ENCODE peak calls at places on chromosomes 2 and 18, in eight cellular contexts. X is heart left ventricle, T is colonic mucosa, Q is HCT116, Z is foreskin fibroblast, J is fibroblast of lung, C is tibial artery, S is astrocyte. Y is an unnamed sample.

GRCh38 chr18:54162431-54162830 is 62.0 kb downstream of the MBD2 start:
- DNase-seq in X (no peak), T (no peak), Q (no peak), Z (peak), J (peak), C (no peak), S (peak), Y (peak)

GRCh38 chr2:47403829-47404228 is 873 bp downstream of the MSH2 start:
- DNase-seq in X (no peak), T (no peak), Q (no peak), Z (peak), J (no peak), C (no peak), S (no peak), Y (no peak)

GRCh38 chr2:45786831-45787357 is 135.4 kb downstream of the PRKCE start:
- DNase-seq in X (no peak), T (no peak), Q (no peak), Z (no peak), J (no peak), C (peak), S (no peak), Y (no peak)

GRCh38 chr2:71606244-71606643 is 152.9 kb downstream of the DYSF start:
- DNase-seq in X (no peak), T (no peak), Q (no peak), Z (no peak), J (no peak), C (no peak), S (no peak), Y (no peak)

GRCh38 chr2:229922449-229923386 is at the start of gene FBXO36:
- DNase-seq in X (peak), T (peak), Q (peak), Z (peak), J (no peak), C (no peak), S (peak), Y (peak)

GRCh38 chr2:84187258-84187657 is 271.8 kb downstream of the SUCLG1 start:
- DNase-seq in X (no peak), T (no peak), Q (no peak), Z (no peak), J (no peak), C (no peak), S (no peak), Y (no peak)

GRCh38 chr18:24413148-24413547 is 13.3 kb upstream of the IMPACT start:
- DNase-seq in X (no peak), T (no peak), Q (no peak), Z (peak), J (peak), C (no peak), S (no peak), Y (no peak)

GRCh38 chr2:216560695-216561370 is 62.2 kb downstream of the RPL37A start:
- DNase-seq in X (no peak), T (no peak), Q (no peak), Z (peak), J (peak), C (peak), S (peak), Y (peak)

GRCh38 chr2:237541242-237541641 is 25.1 kb upstream of the PRLH start:
- DNase-seq in X (no peak), T (no peak), Q (no peak), Z (no peak), J (no peak), C (no peak), S (no peak), Y (no peak)

GRCh38 chr2:47520302-47520630 is 117.3 kb downstream of the MSH2 start:
- DNase-seq in X (no peak), T (no peak), Q (no peak), Z (no peak), J (no peak), C (no peak), S (no peak), Y (no peak)

GRCh38 chr2:118222643-118223486 is 134.6 kb downstream of the INSIG2 start:
- DNase-seq in X (no peak), T (no peak), Q (no peak), Z (no peak), J (peak), C (no peak), S (no peak), Y (no peak)

DNA sequence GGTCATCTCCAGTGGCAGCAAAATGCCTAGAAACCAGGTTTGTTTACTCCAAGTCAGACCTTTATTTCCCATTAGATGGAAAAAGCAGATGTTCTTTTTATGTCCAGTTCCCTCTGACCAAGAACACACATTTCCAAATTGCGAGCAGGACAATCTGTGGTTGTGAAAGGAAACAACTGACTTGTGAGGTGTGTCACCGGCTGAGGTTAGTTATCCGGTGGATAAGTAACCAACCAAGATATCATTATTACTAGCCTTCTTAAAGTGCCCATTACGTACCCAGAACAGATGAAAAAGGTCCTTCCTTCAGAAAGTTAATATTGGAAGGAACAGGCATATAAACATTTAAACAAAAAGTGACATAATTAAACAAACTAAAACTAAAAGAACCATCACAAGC is 112.9 kb downstream of the THADA start:
- DNase-seq in X (no peak), T (no peak), Q (no peak), Z (no peak), J (peak), C (no peak), S (peak), Y (peak)
- H3K4me3 ChIP-seq in X (no peak), T (no peak), Q (no peak), Z (no peak), J (no peak), C (no peak), S (no peak), Y (no peak)

DNA sequence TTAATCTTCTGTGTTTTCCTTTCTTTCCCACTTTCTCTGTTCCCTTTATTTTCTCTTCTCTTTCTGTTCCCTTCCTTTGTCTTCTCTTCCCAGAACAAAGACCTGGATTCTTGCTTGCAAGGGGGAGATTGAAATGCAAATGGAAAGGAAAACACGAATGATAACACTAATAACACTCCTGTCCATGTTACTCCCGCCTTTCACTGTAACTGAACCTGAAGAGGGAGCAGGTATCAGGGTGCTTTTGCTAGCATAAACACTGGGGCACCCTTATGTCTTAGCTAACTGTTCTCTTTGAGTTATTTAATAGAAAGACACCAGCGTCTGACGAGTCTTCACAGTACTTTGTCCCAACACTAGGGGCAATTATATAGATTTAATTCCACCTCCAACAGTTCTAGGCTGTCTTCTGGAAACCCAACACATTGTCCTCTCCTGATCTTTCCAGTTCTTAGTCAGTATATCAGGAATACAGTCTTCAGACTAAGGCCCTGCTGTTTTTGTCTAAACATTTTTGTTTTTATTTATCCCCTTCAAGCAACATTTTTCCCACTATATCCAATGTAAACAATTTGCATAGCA is 99.2 kb downstream of the PTPRM start:
- DNase-seq in X (no peak), T (no peak), Q (no peak), Z (no peak), J (no peak), C (no peak), S (no peak), Y (no peak)
- TF ChIP-seq CTCF in X (no peak), T (no peak), Q (peak), Z (no peak), J (no peak), C (no peak), S (no peak), Y (peak)

GRCh38 chr18:61639886-61640285 is 252.9 kb downstream of the RNF152 start:
- DNase-seq in X (no peak), T (no peak), Q (no peak), Z (no peak), J (peak), C (no peak), S (no peak), Y (peak)

DNA sequence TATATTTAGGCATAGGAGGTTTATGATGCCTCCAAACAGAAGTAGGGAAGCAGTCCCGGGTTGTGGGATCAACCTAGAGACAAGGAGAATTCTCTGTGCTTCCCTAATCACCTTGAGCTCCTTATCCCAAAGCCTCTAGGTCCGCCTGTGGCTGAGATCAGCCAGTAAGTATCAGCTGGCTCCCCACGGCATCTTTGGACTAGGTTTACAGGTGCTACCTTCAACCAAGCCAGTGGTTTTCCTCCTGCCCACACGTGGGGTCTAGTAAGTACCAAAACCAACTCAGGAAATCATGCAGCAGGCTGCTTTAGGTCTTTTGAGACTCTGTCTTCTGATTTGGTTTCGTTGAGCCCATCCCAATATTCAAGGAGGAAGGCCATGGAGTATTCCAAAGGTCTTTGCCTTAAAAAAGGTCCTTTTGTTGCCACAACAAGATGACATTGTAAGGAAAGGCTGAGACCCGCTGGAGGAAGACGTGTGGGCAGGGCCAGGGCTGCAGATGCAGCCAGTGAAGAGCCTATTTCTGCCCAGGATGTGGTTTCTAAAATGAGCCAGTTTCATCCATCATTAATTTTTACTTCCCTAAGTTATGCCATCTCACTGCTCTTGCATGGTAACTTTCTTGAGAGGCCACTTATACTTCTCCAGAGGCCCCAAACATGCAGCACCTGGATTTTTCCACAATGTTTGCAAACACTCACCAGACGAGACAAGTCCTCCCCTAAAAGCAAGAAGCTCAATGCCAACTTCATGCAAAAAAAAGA is 248.7 kb downstream of the RNF152 start:
- DNase-seq in X (no peak), T (no peak), Q (no peak), Z (no peak), J (no peak), C (no peak), S (no peak), Y (no peak)
- H3K4me3 ChIP-seq in X (no peak), T (no peak), Q (no peak), Z (no peak), J (no peak), C (no peak), S (no peak), Y (no peak)

GRCh38 chr18:51588616-51589015 is 391.1 kb upstream of the MEX3C start:
- DNase-seq in X (no peak), T (no peak), Q (no peak), Z (no peak), J (no peak), C (no peak), S (no peak), Y (no peak)
- TF ChIP-seq CTCF in X (no peak), T (no peak), Q (no peak), Z (no peak), J (no peak), C (no peak), S (no peak), Y (no peak)

DNA sequence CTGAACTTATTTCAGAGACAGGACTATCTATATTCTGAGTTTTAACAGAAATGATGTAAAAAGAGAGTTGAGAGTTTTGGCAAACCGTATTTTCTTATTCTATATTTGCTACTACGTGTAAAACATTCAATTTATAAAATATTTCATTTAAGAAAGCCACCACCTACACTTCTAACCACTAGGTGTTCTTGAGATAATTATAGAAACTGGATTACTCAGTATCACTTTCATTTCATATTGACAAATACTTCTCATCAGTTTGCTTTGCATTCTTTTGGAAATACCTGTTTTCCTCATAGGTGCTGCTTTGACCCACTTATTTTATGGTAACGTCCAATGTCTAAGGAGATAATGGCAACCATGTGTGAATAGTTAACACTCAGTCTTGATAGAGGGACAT is 103.3 kb upstream of the LYPD1 start:
- DNase-seq in X (no peak), T (no peak), Q (no peak), Z (no peak), J (no peak), C (no peak), S (no peak), Y (no peak)
- H3K4me3 ChIP-seq in X (no peak), T (no peak), Q (no peak), Z (no peak), J (no peak), C (no peak), S (no peak), Y (no peak)

DNA sequence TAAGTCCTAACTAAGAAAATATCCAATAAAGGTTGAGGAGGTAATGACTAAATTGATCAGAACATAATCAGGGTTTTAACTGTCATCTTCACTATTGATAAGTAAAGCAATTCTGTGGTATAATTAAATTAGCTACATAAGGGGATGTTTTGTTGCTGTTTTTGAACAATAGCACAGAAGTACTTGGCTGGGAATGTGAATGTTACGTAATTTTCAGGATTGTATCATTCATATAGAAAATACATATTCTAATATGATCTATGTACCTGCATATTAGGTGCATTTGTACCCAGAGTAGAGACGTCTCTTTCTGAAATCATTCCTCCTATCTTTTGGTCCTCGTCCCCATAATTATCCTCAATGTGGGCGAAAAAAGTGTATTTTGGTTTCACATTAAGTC is 109.0 kb downstream of the PIEZO2 start:
- DNase-seq in X (no peak), T (no peak), Q (no peak), Z (no peak), J (no peak), C (no peak), S (no peak), Y (no peak)
- TF ChIP-seq CTCF in X (no peak), T (no peak), Q (no peak), Z (no peak), J (no peak), C (no peak), S (no peak), Y (no peak)

GRCh38 chr2:26068602-26069298 is 34.9 kb downstream of the RAB10 start:
- DNase-seq in X (no peak), T (no peak), Q (peak), Z (peak), J (peak), C (no peak), S (peak), Y (peak)
- H3K4me3 ChIP-seq in X (no peak), T (no peak), Q (no peak), Z (no peak), J (no peak), C (no peak), S (peak), Y (no peak)

GRCh38 chr2:188369365-188369764 is 77.7 kb downstream of the GULP1 start:
- DNase-seq in X (peak), T (peak), Q (peak), Z (peak), J (peak), C (no peak), S (peak), Y (peak)
- TF ChIP-seq CTCF in X (peak), T (peak), Q (peak), Z (peak), J (peak), C (peak), S (peak), Y (peak)

DNA sequence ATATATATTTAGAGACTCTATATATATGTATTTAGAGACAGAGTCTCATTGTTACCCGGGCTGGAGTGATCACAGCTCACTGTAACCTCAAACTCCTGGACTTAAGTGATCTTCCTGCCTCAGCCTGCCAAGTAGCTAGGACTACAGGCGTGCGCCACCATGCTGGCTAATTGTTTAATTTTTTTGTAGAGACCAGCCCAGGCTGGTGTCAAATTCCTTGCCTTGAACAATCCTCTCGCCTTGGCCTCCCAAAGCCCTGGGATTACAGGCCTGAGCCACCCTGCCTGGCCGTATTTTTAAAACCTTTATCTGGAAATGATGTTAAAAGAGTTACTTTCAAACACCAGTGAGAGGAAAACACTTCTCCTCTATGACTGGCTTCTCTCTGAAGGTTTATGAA is 30.9 kb upstream of the PGAP1 start:
- DNase-seq in X (no peak), T (no peak), Q (no peak), Z (no peak), J (no peak), C (no peak), S (no peak), Y (no peak)
- H3K4me3 ChIP-seq in X (no peak), T (no peak), Q (no peak), Z (no peak), J (no peak), C (no peak), S (no peak), Y (no peak)

GRCh38 chr2:15059870-15060617 is 427.5 kb downstream of the LRATD1 start:
- DNase-seq in X (no peak), T (no peak), Q (no peak), Z (no peak), J (no peak), C (no peak), S (no peak), Y (no peak)

GRCh38 chr2:15058628-15059157 is 426.2 kb downstream of the LRATD1 start:
- DNase-seq in X (no peak), T (no peak), Q (no peak), Z (no peak), J (no peak), C (no peak), S (no peak), Y (no peak)

GRCh38 chr2:15061268-15061667 is 428.8 kb downstream of the LRATD1 start:
- DNase-seq in X (no peak), T (no peak), Q (no peak), Z (no peak), J (no peak), C (no peak), S (no peak), Y (no peak)

GRCh38 chr2:15053542-15053941 is 421.0 kb downstream of the LRATD1 start:
- DNase-seq in X (no peak), T (no peak), Q (no peak), Z (no peak), J (no peak), C (no peak), S (no peak), Y (no peak)

DNA sequence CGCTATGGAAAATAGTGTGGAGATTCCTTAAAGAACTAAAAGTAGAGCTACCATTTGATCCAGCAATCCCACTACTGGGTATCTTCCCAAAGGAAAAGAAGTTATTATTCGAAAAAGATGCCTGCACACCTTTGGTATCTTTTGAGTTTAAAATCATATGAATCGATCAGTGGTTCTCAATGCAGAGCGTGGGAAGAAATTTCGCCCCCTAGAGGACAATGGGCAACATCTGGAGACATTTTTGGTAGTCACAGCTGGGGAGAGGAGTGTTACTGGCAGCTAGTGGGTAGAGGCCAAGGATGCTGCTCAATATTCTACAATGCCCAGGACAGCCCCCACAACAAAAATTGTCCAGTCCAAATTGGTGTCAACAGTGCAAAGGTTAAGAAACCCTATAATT is 425.5 kb downstream of the LRATD1 start:
- DNase-seq in X (no peak), T (no peak), Q (peak), Z (no peak), J (peak), C (no peak), S (no peak), Y (no peak)
- TF ChIP-seq CTCF in X (no peak), T (no peak), Q (peak), Z (peak), J (peak), C (no peak), S (peak), Y (peak)

Y was measured in choroid plexus epithelial cell.